ENCODE peak calls at places on chromosomes 6 and 20, in seven cellular contexts. Q is left ventricle myocardium inferior, I is PC-9, B is OCI-LY7, R is GM23248, N is transverse colon, V is neuronal stem cell. P is an unnamed sample.

GRCh38 chr6:88908598-88909548 is 54.5 kb downstream of the RNGTT start:
- DNase-seq in R (no peak), Q (peak), V (no peak), N (no peak), B (no peak), I (no peak), P (no peak)

GRCh38 chr6:100300221-100300736 is 164.4 kb downstream of the SIM1 start:
- DNase-seq in I (peak), N (no peak), V (no peak), Q (no peak), R (peak), B (no peak), P (no peak)

GRCh38 chr6:118086189-118086588 is 179.1 kb downstream of the SLC35F1 start:
- DNase-seq in Q (no peak), I (no peak), B (no peak), V (no peak), N (no peak), R (no peak), P (no peak)

GRCh38 chr6:17093692-17094091 is 8.2 kb upstream of the STMND1 start:
- DNase-seq in R (peak), Q (no peak), V (no peak), N (no peak), B (no peak), I (no peak), P (no peak)

GRCh38 chr6:154386848-154387717 is 30.5 kb upstream of the IPCEF1 start:
- DNase-seq in V (no peak), B (no peak), I (peak), Q (no peak), R (peak), N (no peak), P (no peak)

GRCh38 chr6:105320766-105321165 is 82.1 kb downstream of the PREP start:
- DNase-seq in V (no peak), N (no peak), B (no peak), R (no peak), Q (no peak), I (no peak), P (no peak)

GRCh38 chr6:125377621-125378020 is 75.9 kb upstream of the HDDC2 start:
- DNase-seq in I (no peak), R (peak), B (no peak), Q (no peak), N (no peak), V (no peak), P (no peak)

GRCh38 chr20:21840991-21841390 is 135.5 kb downstream of the PAX1 start:
- DNase-seq in Q (no peak), V (no peak), B (no peak), I (no peak), R (peak), N (no peak), P (no peak)

GRCh38 chr20:49622243-49622642 is 54.3 kb upstream of the PTGIS start:
- DNase-seq in I (no peak), B (no peak), R (no peak), V (no peak), Q (no peak), N (no peak), P (no peak)

GRCh38 chr6:114638346-114638745 is 295.5 kb upstream of the HS3ST5 start:
- DNase-seq in I (peak), B (no peak), N (no peak), R (no peak), Q (no peak), V (no peak), P (no peak)

GRCh38 chr6:50959081-50959641 is 140.5 kb downstream of the TFAP2B start:
- DNase-seq in V (no peak), N (no peak), I (no peak), B (no peak), R (no peak), Q (no peak), P (no peak)

GRCh38 chr20:11890331-11891080 is 27.2 kb upstream of the BTBD3 start:
- DNase-seq in V (peak), I (peak), B (no peak), N (peak), R (peak), Q (peak), P (peak)

GRCh38 chr6:139778688-139779087 is 404.2 kb upstream of the CITED2 start:
- DNase-seq in R (peak), V (no peak), N (no peak), Q (no peak), I (no peak), B (no peak), P (no peak)

GRCh38 chr6:113351183-113351834 is 505.8 kb upstream of the MARCKS start:
- DNase-seq in B (no peak), I (no peak), R (peak), V (no peak), N (no peak), Q (no peak), P (no peak)

GRCh38 chr20:19757973-19758887 is at the start of gene RIN2:
- DNase-seq in B (no peak), R (peak), N (peak), V (peak), I (peak), Q (peak), P (peak)

GRCh38 chr6:155154158-155154830 is 109.5 kb upstream of the CLDN20 start:
- DNase-seq in N (no peak), V (no peak), I (peak), R (peak), Q (no peak), B (no peak), P (no peak)

GRCh38 chr20:50678213-50678898 is 13.0 kb downstream of the RIPOR3 start:
- DNase-seq in B (no peak), Q (no peak), R (no peak), I (peak), V (no peak), N (peak), P (no peak)

GRCh38 chr6:33672808-33673207 is 38.7 kb downstream of the UQCC2 start:
- DNase-seq in V (no peak), N (no peak), B (peak), R (peak), I (peak), Q (peak), P (no peak)

GRCh38 chr20:36632487-36633284 is 13.3 kb downstream of the SLA2 start:
- DNase-seq in Q (no peak), I (no peak), B (no peak), R (no peak), N (no peak), V (no peak), P (no peak)

GRCh38 chr6:142551145-142551811 is 249.5 kb downstream of the ADGRG6 start:
- DNase-seq in V (no peak), B (no peak), Q (no peak), R (peak), I (peak), N (no peak), P (no peak)

GRCh38 chr6:30007132-30007764 is 53.8 kb upstream of the POLR1H start:
- DNase-seq in I (no peak), N (peak), B (no peak), Q (peak), V (no peak), R (no peak), P (no peak)

GRCh38 chr6:44304282-44305199 is 8.6 kb downstream of the AARS2 start:
- DNase-seq in N (no peak), Q (peak), V (no peak), R (peak), B (peak), I (no peak), P (no peak)

GRCh38 chr20:39795401-39796272 is 833.5 kb downstream of the DHX35 start:
- DNase-seq in B (no peak), R (peak), V (no peak), Q (no peak), I (no peak), N (no peak), P (no peak)

GRCh38 chr20:60868316-60868891 is 383.7 kb upstream of the CDH4 start:
- DNase-seq in I (no peak), Q (no peak), B (no peak), R (no peak), V (no peak), N (no peak), P (no peak)

GRCh38 chr6:108837236-108837971 is 10.8 kb upstream of the ARMC2 start:
- DNase-seq in B (peak), R (no peak), N (no peak), V (no peak), Q (no peak), I (peak), P (no peak)

GRCh38 chr6:146790561-146791091 is 191.9 kb downstream of the ADGB start:
- DNase-seq in I (peak), B (no peak), N (no peak), R (no peak), V (no peak), Q (no peak), P (no peak)

GRCh38 chr6:25014806-25015560 is 79.2 kb upstream of the RIPOR2 start:
- DNase-seq in I (no peak), B (peak), Q (no peak), R (peak), N (no peak), V (no peak), P (no peak)

GRCh38 chr6:150617062-150617461 is 17.4 kb downstream of the PLEKHG1 start:
- DNase-seq in N (no peak), Q (no peak), V (no peak), R (no peak), B (no peak), I (no peak), P (no peak)
- H3K27ac ChIP-seq in N (no peak), Q (peak), V (no peak), R (no peak), B (no peak), I (no peak), P (no peak)

DNA sequence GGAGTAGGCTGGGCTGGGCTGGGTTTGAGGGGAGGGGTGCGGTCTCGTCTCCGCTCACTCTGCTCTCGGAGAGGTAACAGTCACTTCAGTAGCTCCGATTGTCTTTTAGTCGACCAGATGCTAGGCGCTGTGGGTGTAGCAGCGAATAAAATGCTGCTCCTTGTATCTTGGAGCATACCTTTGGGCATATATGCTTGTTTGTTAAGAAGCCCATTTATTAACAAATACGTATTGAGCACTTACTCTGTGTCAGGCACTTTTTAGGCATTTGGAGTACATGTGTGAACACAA is 548 bp downstream of the ACTR5 start:
- DNase-seq in V (no peak), N (peak), R (no peak), B (no peak), Q (no peak), I (no peak), P (no peak)
- H3K27ac ChIP-seq in V (no peak), N (peak), R (no peak), B (peak), Q (peak), I (no peak), P (peak)

DNA sequence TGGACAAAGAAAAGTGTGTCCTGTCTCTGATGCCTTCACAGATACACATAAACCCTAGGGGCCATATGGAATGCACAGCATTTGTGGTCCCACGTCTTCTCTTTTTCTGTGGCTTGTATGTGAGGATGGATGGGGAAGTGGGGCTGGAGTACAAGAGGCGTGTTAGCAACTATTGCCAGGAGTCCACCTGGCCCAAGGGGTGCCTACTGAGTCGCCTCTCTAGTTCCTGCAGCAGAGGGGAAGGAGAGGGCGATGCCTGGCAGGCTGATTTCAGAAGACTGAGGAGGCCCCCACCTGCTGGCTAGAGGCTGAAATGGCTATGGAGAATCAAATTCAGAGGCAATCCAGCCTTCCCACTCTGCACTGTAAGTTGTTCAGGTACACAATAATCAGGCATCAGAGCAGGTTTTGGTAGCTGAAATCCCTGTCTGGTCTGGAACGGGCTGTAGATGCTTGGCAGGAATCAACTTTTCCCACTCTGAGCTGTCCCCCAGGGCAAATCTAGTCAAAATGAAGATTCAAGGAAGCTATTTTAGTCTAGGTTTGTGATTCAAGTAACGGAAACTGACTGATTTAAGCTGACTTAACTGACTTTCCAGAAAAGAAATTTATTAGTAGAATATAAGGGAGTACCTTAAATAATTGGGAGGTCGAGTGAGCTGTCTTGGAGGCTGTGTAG is 14.9 kb upstream of the PPARD start:
- DNase-seq in R (peak), N (peak), I (peak), V (no peak), B (peak), Q (peak), P (no peak)
- H3K27ac ChIP-seq in R (no peak), N (no peak), I (no peak), V (no peak), B (peak), Q (no peak), P (no peak)

GRCh38 chr6:101722991-101723579 is 329.6 kb downstream of the GRIK2 start:
- DNase-seq in B (no peak), N (no peak), Q (no peak), R (peak), V (no peak), I (peak), P (no peak)
- H3K27ac ChIP-seq in B (no peak), N (no peak), Q (no peak), R (peak), V (no peak), I (peak), P (no peak)

DNA sequence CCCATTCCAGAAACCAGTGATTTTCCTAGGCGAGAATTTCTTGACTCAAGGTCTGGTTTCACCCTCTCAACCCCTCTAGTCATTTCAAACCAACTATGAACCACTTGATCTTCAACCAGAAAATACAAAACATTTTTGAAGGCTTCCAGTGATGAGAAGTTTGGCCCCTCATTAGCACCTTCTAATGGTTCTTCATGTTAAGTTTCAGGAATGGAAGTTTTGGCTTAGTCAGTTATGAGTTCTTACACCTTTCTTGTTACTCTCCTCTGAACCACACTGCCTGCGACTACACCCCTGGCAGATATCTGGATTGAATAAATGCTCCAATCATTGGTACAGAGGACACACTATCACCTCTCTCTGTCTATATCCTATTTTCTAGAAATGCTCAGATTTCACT is 67.2 kb downstream of the GJA10 start:
- DNase-seq in I (no peak), R (no peak), N (no peak), V (no peak), B (no peak), Q (no peak), P (no peak)
- H3K27ac ChIP-seq in I (no peak), R (no peak), N (no peak), V (no peak), B (no peak), Q (no peak), P (no peak)

GRCh38 chr20:62031462-62032092 is 34.1 kb downstream of the TAF4 start:
- DNase-seq in Q (no peak), I (no peak), N (no peak), B (no peak), V (no peak), R (no peak), P (no peak)
- H3K27ac ChIP-seq in Q (no peak), I (peak), N (no peak), B (peak), V (no peak), R (no peak), P (no peak)

GRCh38 chr6:39224523-39225182 is 4.6 kb downstream of the KCNK5 start:
- DNase-seq in Q (no peak), N (peak), I (no peak), R (no peak), V (no peak), B (no peak), P (no peak)
- H3K27ac ChIP-seq in Q (no peak), N (peak), I (no peak), R (no peak), V (no peak), B (no peak), P (no peak)

P was measured in substantia nigra.